ENCODE peak calls at places on chromosomes 7 and 10, in four cellular contexts. P is neural progenitor cell, F is testis, Q is thoracic aorta. X is an unnamed sample.

GRCh38 chr7:102395620-102395957 is 574 bp upstream of the PRKRIP1 start:
- DNase-seq in F (no peak), P (no peak), Q (no peak), X (no peak)

GRCh38 chr7:917255-918117 is 37.0 kb downstream of the ADAP1 start:
- DNase-seq in P (no peak), Q (no peak), F (no peak), X (no peak)

GRCh38 chr7:56483153-56483552 is 366.9 kb upstream of the NUPR2 start:
- DNase-seq in Q (no peak), P (no peak), F (peak), X (no peak)

GRCh38 chr10:133173860-133174523 is 14.0 kb downstream of the KNDC1 start:
- DNase-seq in F (no peak), P (no peak), Q (no peak), X (no peak)

GRCh38 chr10:11521860-11522259 is 89.6 kb downstream of the USP6NL start:
- DNase-seq in Q (no peak), P (no peak), F (no peak), X (no peak)

GRCh38 chr10:25465582-25466372 is 291.0 kb downstream of the GPR158 start:
- DNase-seq in Q (no peak), F (no peak), P (no peak), X (no peak)

GRCh38 chr7:125561006-125561405 is 631.4 kb upstream of the POT1 start:
- DNase-seq in F (no peak), P (no peak), Q (no peak), X (no peak)

GRCh38 chr7:34655384-34655783 is 2.6 kb upstream of the NPSR1 start:
- DNase-seq in P (peak), F (no peak), Q (no peak), X (no peak)

GRCh38 chr7:5595545-5596045 is 172.0 kb upstream of the TNRC18 start:
- DNase-seq in Q (peak), F (no peak), P (no peak), X (no peak)

GRCh38 chr10:124019886-124020797 is 73.3 kb downstream of the CHST15 start:
- DNase-seq in P (peak), F (no peak), Q (no peak), X (no peak)

DNA sequence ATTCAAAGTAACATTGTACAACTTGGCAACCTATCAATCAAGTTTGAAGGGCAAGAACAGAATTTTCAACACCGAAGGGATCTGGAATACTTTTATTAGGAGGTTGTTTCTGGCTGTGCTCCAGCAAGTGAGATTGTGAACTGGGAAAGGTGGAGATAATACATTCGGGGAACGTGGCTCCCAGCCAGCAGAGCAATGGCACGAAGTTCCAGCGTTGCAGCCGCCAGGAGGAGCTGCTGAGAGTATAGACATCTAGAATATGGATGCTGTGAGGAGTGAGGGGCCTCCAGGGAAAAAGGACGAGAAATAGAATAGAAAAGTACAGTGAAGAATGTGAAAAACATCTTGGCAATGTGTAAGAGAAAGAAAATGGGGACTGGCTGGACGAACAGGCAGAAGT is 69.5 kb downstream of the TCERG1L start:
- DNase-seq in Q (no peak), P (peak), F (peak), X (no peak)
- TF ChIP-seq CTCF in Q (no peak), P (peak), F (no peak), X (no peak)

GRCh38 chr7:149431486-149432120 is 29.3 kb downstream of the ZNF777 start:
- DNase-seq in F (peak), Q (no peak), P (no peak), X (no peak)

GRCh38 chr7:149430197-149430596 is 30.7 kb downstream of the ZNF777 start:
- DNase-seq in Q (no peak), P (no peak), F (no peak), X (no peak)

GRCh38 chr7:149436358-149436757 is 24.5 kb downstream of the ZNF777 start:
- DNase-seq in P (no peak), Q (no peak), F (no peak), X (no peak)

GRCh38 chr7:149433124-149433523 is 27.7 kb downstream of the ZNF777 start:
- DNase-seq in F (no peak), Q (no peak), P (no peak), X (no peak)

DNA sequence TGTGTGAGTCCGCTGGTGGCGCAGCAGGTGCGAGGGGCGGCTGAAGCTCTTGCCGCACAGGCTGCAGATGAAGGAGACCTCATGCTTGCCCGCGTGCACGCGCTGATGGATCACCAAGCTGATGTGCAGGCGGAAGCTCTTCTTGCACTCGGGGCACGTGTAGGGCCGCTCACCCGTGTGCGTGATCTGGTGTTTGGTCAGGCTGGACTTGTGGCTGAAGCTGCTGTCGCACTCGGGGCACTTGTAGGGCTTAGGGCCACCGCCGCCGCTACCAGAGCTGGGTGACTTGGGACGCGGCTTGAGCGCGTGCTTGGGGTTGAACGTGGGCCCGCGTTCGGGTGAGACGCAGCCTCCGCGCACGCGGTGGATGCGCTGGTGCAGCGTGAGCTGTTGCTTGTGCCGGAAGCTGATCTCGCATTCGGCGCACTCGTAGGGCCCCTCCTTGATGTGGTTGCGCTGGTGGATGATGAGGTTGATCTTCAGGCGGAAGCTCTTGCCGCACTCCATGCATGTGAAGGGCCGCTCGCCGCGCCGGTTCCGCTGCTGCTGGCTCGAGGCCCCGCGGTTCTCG is 28.7 kb downstream of the ZNF777 start:
- DNase-seq in Q (no peak), P (no peak), F (no peak), X (no peak)
- H3K4me3 ChIP-seq in Q (no peak), P (no peak), F (peak), X (no peak)

GRCh38 chr10:46227571-46228075 is 59.2 kb upstream of the ANTXRL start:
- DNase-seq in Q (no peak), P (no peak), F (no peak), X (no peak)

GRCh38 chr10:46226232-46226631 is 60.6 kb upstream of the ANTXRL start:
- DNase-seq in F (peak), Q (no peak), P (no peak), X (no peak)

GRCh38 chr10:46229144-46229563 is 57.6 kb upstream of the ANTXRL start:
- DNase-seq in Q (no peak), F (peak), P (peak), X (no peak)

GRCh38 chr10:46226900-46227558 is 59.8 kb upstream of the ANTXRL start:
- DNase-seq in P (no peak), F (peak), Q (no peak), X (no peak)

GRCh38 chr10:46228076-46229071 is 58.4 kb upstream of the ANTXRL start:
- DNase-seq in Q (peak), P (peak), F (peak), X (peak)
- TF ChIP-seq CTCF in Q (peak), P (peak), F (peak), X (peak)

GRCh38 chr10:127735156-127735555 is 1.8 kb upstream of the FOXI2 start:
- DNase-seq in Q (no peak), P (no peak), F (no peak), X (no peak)

GRCh38 chr10:127736915-127737562 is at the start of gene FOXI2:
- DNase-seq in Q (no peak), F (no peak), P (peak), X (no peak)

GRCh38 chr10:127736222-127736914 is 617 bp upstream of the FOXI2 start:
- DNase-seq in F (no peak), Q (no peak), P (peak), X (no peak)

GRCh38 chr10:127734753-127735152 is 2.2 kb upstream of the FOXI2 start:
- DNase-seq in P (peak), Q (no peak), F (no peak), X (no peak)

DNA sequence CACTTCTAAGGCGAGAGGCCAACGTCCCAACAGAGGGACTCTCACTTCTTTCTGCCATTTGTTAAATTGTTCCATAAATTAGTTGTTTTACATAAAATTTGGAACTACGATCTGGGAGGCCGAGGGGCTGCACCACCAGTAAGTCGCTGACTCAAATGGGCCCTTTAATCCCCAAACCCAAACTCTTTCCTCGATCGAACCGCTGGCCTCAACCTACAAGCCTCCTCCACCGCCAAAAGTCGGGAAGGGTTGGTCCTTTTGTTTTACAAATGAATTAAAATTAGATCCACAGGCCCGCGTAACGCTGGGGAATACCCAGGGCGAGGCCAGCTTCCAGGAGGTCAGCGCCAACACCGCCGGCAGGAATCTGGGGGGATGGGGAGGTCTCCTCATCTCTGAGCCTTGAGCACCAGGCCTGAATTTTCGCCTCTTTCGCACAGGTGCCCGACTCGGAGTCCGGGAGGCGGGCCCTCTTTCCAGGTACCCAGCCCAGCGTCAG is 1.2 kb upstream of the FOXI2 start:
- DNase-seq in P (peak), F (no peak), Q (no peak), X (no peak)
- H3K4me3 ChIP-seq in P (peak), F (peak), Q (no peak), X (no peak)